ENCODE peak calls at places on chromosomes 2 and 18, in seven cellular contexts. Y, B, A, V, E, M and L are unnamed samples.
A peak's percentile ranks its signal among the peaks of the same experiment; 100 is the strongest.

GRCh38 chr2:86216577-86217555 is 17.6 kb downstream of the MRPL35 start:
- DNase-seq in Y (peak; percentile 61), B (no peak), A (peak; percentile 33), V (no peak), E (no peak), M (no peak), L (no peak)

GRCh38 chr2:5696741-5697521 is 4.7 kb downstream of the SOX11 start:
- DNase-seq in Y (peak; percentile 62), B (no peak), A (peak; percentile 87), V (no peak), E (no peak), M (no peak), L (no peak)

GRCh38 chr18:21972281-21972680 is 197.1 kb upstream of the GATA6 start:
- DNase-seq in Y (no peak), B (no peak), A (no peak), V (no peak), E (no peak), M (no peak), L (no peak)

GRCh38 chr2:20071397-20072383 is 20.3 kb upstream of the LAPTM4A start:
- DNase-seq in Y (peak; percentile 96), B (no peak), A (peak; percentile 97), V (no peak), E (no peak), M (no peak), L (no peak)

GRCh38 chr2:220531216-220531615 is 903.8 kb downstream of the SLC4A3 start:
- DNase-seq in Y (no peak), B (no peak), A (no peak), V (no peak), E (no peak), M (no peak), L (no peak)

GRCh38 chr2:25030702-25031101 is 11.2 kb upstream of the EFR3B start:
- DNase-seq in Y (peak; percentile 8), B (no peak), A (no peak), V (no peak), E (no peak), M (no peak), L (no peak)

GRCh38 chr2:97688062-97688827 is 18.7 kb downstream of the C2orf92 start:
- DNase-seq in Y (no peak), B (no peak), A (no peak), V (no peak), E (no peak), M (no peak), L (no peak)

GRCh38 chr18:49045585-49045984 is 94.8 kb upstream of the SMAD7 start:
- DNase-seq in Y (no peak), B (no peak), A (no peak), V (no peak), E (no peak), M (no peak), L (no peak)

GRCh38 chr18:79275992-79276391 is 119.7 kb upstream of the NFATC1 start:
- DNase-seq in Y (peak; percentile 11), B (no peak), A (peak; percentile 69), V (no peak), E (no peak), M (no peak), L (no peak)

GRCh38 chr2:43169987-43170732 is 56.2 kb downstream of the ZFP36L2 start:
- DNase-seq in Y (no peak), B (no peak), A (no peak), V (no peak), E (no peak), M (no peak), L (no peak)